ENCODE peak calls at places on chromosomes 16 and 17, in five cellular contexts. One of them, this sample, is unnamed.

GRCh38 chr17:66426397-66427033 is 124.1 kb downstream of the PRKCA start:
- DNase-seq in Peyer's patch: no peak
- DNase-seq in HepG2: peak
- DNase-seq in ovary: no peak
- DNase-seq in IMR-90: peak
- DNase-seq in this sample: no peak

GRCh38 chr16:75921281-75921680 is 195.0 kb upstream of the CPHXL start:
- DNase-seq in Peyer's patch: no peak
- DNase-seq in ovary: no peak
- DNase-seq in HepG2: no peak
- DNase-seq in IMR-90: no peak
- DNase-seq in this sample: no peak

GRCh38 chr17:40448213-40448638 is 5.0 kb downstream of the IGFBP4 start:
- DNase-seq in Peyer's patch: no peak
- DNase-seq in HepG2: peak
- DNase-seq in IMR-90: peak
- DNase-seq in ovary: peak
- DNase-seq in this sample: no peak

GRCh38 chr17:29624586-29624985 is 1.9 kb upstream of the CORO6 start:
- DNase-seq in ovary: no peak
- DNase-seq in IMR-90: no peak
- DNase-seq in HepG2: no peak
- DNase-seq in Peyer's patch: no peak
- DNase-seq in this sample: no peak

GRCh38 chr17:2943971-2944370 is 119.4 kb downstream of the OR1D5 start:
- DNase-seq in HepG2: no peak
- DNase-seq in ovary: no peak
- DNase-seq in IMR-90: no peak
- DNase-seq in Peyer's patch: no peak
- DNase-seq in this sample: no peak

GRCh38 chr17:56260421-56260820 is 107.1 kb downstream of the ANKFN1 start:
- DNase-seq in HepG2: no peak
- DNase-seq in IMR-90: no peak
- DNase-seq in ovary: no peak
- DNase-seq in Peyer's patch: no peak
- DNase-seq in this sample: no peak

GRCh38 chr16:74760007-74760767 is 14.4 kb downstream of the FA2H start:
- DNase-seq in ovary: no peak
- DNase-seq in IMR-90: peak
- DNase-seq in HepG2: no peak
- DNase-seq in Peyer's patch: no peak
- DNase-seq in this sample: no peak

GRCh38 chr16:14499110-14499509 is 130.9 kb downstream of the PARN start:
- DNase-seq in HepG2: no peak
- DNase-seq in IMR-90: no peak
- DNase-seq in ovary: no peak
- DNase-seq in Peyer's patch: no peak
- DNase-seq in this sample: no peak

GRCh38 chr17:27241346-27241946 is 52.5 kb upstream of the WSB1 start:
- DNase-seq in ovary: no peak
- DNase-seq in HepG2: no peak
- DNase-seq in Peyer's patch: no peak
- DNase-seq in IMR-90: peak
- DNase-seq in this sample: peak

GRCh38 chr17:13671771-13672170 is 70.0 kb upstream of the HS3ST3A1 start:
- DNase-seq in HepG2: no peak
- DNase-seq in ovary: no peak
- DNase-seq in Peyer's patch: no peak
- DNase-seq in IMR-90: no peak
- DNase-seq in this sample: peak

GRCh38 chr16:75319513-75320401 is 68.3 kb upstream of the BCAR1 start:
- DNase-seq in Peyer's patch: no peak
- DNase-seq in IMR-90: peak
- DNase-seq in HepG2: no peak
- DNase-seq in ovary: no peak
- DNase-seq in this sample: no peak

GRCh38 chr16:54286330-54287017 is at the start of gene IRX3:
- DNase-seq in HepG2: peak
- DNase-seq in ovary: peak
- DNase-seq in IMR-90: peak
- DNase-seq in Peyer's patch: no peak
- DNase-seq in this sample: peak

GRCh38 chr17:58759522-58759921 is 3.9 kb downstream of the PPM1E start:
- DNase-seq in HepG2: no peak
- DNase-seq in ovary: no peak
- DNase-seq in IMR-90: no peak
- DNase-seq in Peyer's patch: no peak
- DNase-seq in this sample: no peak

GRCh38 chr16:66168777-66169176 is 197.7 kb upstream of the CDH5 start:
- DNase-seq in IMR-90: no peak
- DNase-seq in ovary: no peak
- DNase-seq in Peyer's patch: no peak
- DNase-seq in HepG2: no peak
- DNase-seq in this sample: no peak

GRCh38 chr16:11285842-11286241 is 4.7 kb upstream of the PRM1 start:
- DNase-seq in IMR-90: no peak
- DNase-seq in ovary: no peak
- DNase-seq in HepG2: no peak
- DNase-seq in Peyer's patch: no peak
- DNase-seq in this sample: no peak

GRCh38 chr17:40343126-40344119 is 21.1 kb downstream of the GJD3 start:
- DNase-seq in ovary: no peak
- DNase-seq in Peyer's patch: peak
- DNase-seq in IMR-90: no peak
- DNase-seq in HepG2: no peak
- DNase-seq in this sample: no peak

GRCh38 chr16:4370570-4371480 is 823 bp upstream of the VASN start:
- DNase-seq in HepG2: peak
- DNase-seq in ovary: peak
- DNase-seq in IMR-90: peak
- DNase-seq in Peyer's patch: peak
- DNase-seq in this sample: no peak

GRCh38 chr16:79836129-79836528 is 235.6 kb upstream of the MAF start:
- DNase-seq in Peyer's patch: no peak
- DNase-seq in HepG2: no peak
- DNase-seq in IMR-90: no peak
- DNase-seq in ovary: no peak
- DNase-seq in this sample: no peak

GRCh38 chr17:32621612-32622312 is 135.0 kb downstream of the CDK5R1 start:
- DNase-seq in ovary: no peak
- DNase-seq in IMR-90: no peak
- DNase-seq in Peyer's patch: no peak
- DNase-seq in HepG2: no peak
- DNase-seq in this sample: no peak

DNA sequence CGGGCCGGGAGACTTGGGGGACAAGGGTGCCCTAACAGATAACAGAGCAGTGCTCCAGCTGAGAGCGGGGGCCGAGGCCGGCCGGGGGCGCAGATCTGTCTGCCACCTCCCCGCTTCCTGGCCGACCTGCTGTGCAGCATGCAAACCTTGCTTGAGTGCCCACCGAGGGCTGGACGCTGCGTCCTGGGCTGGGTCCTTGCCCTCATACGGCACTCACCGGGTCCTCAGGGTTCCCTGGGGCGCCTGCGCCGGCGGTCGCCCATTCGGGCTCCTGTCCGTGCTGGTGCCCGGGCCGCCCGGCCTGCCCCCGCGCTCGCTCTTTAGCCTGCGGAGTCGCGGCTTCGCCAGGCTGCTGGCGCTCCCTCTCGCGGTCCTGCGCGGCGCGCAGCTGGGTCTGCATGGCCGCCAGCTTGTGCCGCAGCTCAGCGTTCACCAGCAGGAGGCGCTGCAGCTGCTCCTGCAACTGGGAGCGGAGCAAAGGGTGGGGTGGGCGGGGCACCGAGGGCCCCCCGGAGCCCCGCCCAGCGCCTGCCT is 1.0 kb downstream of the RILP start:
- DNase-seq in IMR-90: peak
- DNase-seq in ovary: peak
- DNase-seq in Peyer's patch: peak
- DNase-seq in HepG2: peak
- DNase-seq in this sample: peak
- TF ChIP-seq POLR2A in IMR-90: peak
- TF ChIP-seq POLR2A in ovary: no peak
- TF ChIP-seq POLR2A in Peyer's patch: no peak
- TF ChIP-seq POLR2A in HepG2: no peak
- TF ChIP-seq POLR2A in this sample: no peak

GRCh38 chr17:38730526-38731379 is 612 bp downstream of the CISD3 start:
- DNase-seq in IMR-90: peak
- DNase-seq in ovary: peak
- DNase-seq in Peyer's patch: peak
- DNase-seq in HepG2: peak
- DNase-seq in this sample: peak

GRCh38 chr17:38733315-38734234 is 3.4 kb downstream of the CISD3 start:
- DNase-seq in HepG2: peak
- DNase-seq in IMR-90: no peak
- DNase-seq in Peyer's patch: peak
- DNase-seq in ovary: no peak
- DNase-seq in this sample: no peak

GRCh38 chr17:38734235-38734633 is 4.1 kb downstream of the CISD3 start:
- DNase-seq in ovary: no peak
- DNase-seq in HepG2: no peak
- DNase-seq in IMR-90: no peak
- DNase-seq in Peyer's patch: no peak
- DNase-seq in this sample: no peak

GRCh38 chr17:38731526-38732294 is 1.6 kb downstream of the CISD3 start:
- DNase-seq in Peyer's patch: no peak
- DNase-seq in ovary: peak
- DNase-seq in IMR-90: no peak
- DNase-seq in HepG2: no peak
- DNase-seq in this sample: no peak

DNA sequence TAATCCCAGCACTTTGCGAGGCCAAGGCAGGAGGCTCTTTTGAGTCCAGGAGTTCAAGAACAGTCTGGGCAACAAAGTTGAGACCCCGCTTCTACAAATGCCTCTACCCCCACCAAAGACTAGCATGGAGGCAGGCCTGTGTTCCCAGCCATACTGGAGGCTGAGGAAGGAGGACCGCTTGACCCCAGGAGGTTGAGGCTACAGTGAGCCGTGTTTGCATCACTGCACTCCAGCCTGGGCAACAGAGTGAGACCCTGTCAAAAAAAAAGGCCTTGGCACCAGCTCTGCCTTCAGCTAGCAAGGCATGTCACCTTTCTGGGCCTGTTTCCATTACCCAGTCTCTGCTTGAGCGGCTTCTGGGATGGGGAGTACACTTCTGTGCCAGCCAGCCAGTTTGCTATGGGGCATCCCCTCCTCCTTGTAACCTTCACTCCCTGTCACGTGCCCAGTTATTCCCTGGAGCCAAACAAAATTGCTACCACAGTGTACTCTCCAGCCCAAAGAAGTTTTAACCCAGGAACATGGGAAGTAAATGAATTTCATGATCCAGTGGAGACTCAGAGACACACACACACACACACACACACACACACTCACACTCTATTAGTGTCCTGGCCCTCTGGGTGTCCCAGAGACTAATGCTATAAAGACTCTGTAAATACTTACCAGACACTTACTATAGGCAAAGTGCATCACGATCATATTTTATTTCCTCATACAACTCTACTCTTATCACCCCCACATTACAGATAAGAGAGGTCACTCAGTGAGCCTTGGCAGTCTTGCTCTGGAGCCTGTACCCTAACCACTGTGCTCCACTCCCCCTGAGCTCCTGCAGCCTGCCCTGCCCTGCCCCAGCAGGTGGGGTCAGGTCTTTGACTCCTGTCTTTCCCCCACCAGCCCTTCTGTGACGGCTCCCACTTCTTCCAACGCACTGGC is 2.5 kb downstream of the CISD3 start:
- DNase-seq in IMR-90: no peak
- DNase-seq in Peyer's patch: no peak
- DNase-seq in HepG2: no peak
- DNase-seq in ovary: no peak
- DNase-seq in this sample: no peak
- TF ChIP-seq POLR2A in IMR-90: no peak
- TF ChIP-seq POLR2A in Peyer's patch: peak
- TF ChIP-seq POLR2A in HepG2: no peak
- TF ChIP-seq POLR2A in ovary: no peak
- TF ChIP-seq POLR2A in this sample: no peak

DNA sequence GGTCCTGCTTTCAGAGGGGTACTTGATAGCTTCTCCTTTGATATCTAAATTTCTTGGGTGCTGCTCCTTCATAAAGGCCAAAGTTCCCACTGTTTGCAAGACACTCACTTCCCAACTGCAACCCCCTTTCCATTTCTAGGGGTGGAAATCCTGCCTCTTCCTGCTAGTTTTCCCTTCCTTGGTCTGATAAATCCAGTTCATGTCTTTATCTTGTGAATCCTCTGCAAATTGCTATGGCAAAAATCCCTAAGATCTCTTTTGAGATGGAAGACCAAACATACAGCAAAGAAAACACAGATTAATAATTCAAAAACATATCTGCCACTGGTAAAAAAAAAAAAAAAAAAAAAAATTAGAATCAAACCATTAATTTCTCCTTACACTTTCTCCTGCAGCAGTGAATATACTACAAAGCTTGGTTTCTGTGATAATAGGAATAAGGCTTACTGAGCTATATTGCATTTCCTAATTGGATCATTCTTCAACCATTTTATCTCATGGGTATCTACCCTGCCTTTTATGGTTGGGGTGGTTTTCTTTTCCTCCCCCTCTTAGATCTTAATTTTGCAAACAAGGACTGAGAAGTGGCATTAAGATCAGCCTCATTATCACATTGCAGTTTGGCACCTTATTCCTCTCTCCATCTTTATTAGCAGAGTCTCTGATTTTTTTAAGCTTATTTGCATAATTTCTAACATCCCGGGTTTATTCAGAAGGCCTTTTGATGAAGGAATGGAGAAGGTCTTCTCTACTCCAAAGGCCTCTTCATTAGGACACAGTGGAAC is 439.1 kb downstream of the XYLT1 start:
- DNase-seq in HepG2: no peak
- DNase-seq in IMR-90: no peak
- DNase-seq in Peyer's patch: no peak
- DNase-seq in ovary: no peak
- DNase-seq in this sample: no peak
- TF ChIP-seq POLR2A in HepG2: no peak
- TF ChIP-seq POLR2A in IMR-90: no peak
- TF ChIP-seq POLR2A in Peyer's patch: no peak
- TF ChIP-seq POLR2A in ovary: no peak
- TF ChIP-seq POLR2A in this sample: no peak

DNA sequence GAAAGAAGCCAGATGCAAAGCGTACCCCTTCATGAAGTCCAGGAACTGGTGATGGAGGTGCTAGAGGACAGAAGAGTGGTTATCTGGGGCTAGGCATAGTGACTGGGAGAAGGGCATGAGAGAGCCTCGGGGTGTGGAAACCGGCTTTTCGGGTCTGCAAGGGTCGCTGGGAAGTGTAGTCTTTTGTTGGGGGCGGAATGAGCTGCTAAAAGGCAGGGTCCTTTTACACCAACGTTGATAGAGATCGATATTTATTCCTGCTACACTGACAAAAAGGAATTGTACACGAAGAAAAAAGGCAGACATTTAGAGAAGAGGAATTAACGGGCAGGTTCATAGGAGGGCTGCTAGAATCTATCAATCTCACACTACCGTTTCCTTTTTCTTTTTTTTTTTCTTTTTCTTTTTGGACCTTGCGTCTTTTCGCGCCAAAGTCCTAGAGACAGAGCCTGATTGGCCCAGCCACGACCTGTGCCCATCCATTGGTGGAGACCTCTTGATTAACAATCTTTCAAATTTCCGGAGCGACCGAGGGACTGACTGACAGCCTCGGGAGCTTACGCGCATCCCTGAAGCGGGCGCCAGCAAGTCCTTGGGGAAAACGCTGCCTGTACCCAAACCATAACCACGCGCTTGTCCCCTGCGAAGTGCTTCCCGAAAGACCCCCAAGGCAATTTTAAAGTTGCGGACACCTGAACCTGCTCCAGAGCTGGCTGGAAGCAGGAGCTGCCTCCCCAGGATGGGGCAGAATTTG is 27.7 kb upstream of the DHRS7B start:
- DNase-seq in IMR-90: peak
- DNase-seq in HepG2: peak
- DNase-seq in Peyer's patch: peak
- DNase-seq in ovary: peak
- DNase-seq in this sample: peak
- TF ChIP-seq POLR2A in IMR-90: no peak
- TF ChIP-seq POLR2A in HepG2: no peak
- TF ChIP-seq POLR2A in Peyer's patch: no peak
- TF ChIP-seq POLR2A in ovary: no peak
- TF ChIP-seq POLR2A in this sample: peak

This sample was measured in H54.